ENCODE peak calls at places on chromosome 2, in five cellular contexts. Z is MM.1S, X is endothelial cell of umbilical vein, B is breast epithelium, I is fibroblast of lung. A is an unnamed sample. For H3K4me1, the result is how much of the 10 kb centered on the place peaks cover.

GRCh38 chr2:161946489-161947107 is 127.4 kb downstream of the DPP4 start:
- DNase-seq in Z (peak), X (peak), I (peak), B (no peak), A (no peak)

GRCh38 chr2:10847008-10847407 is 34.4 kb upstream of the PDIA6 start:
- DNase-seq in X (no peak), Z (no peak), B (no peak), I (no peak), A (no peak)

GRCh38 chr2:200862532-200863000 is 1.9 kb downstream of the CLK1 start:
- DNase-seq in X (peak), B (no peak), Z (peak), I (peak), A (peak)

GRCh38 chr2:168062054-168062453 is 185.3 kb downstream of the STK39 start:
- DNase-seq in X (no peak), I (no peak), B (no peak), Z (no peak), A (no peak)

GRCh38 chr2:72350852-72351251 is 203.2 kb upstream of the CYP26B1 start:
- DNase-seq in Z (no peak), X (peak), B (no peak), I (peak), A (no peak)

GRCh38 chr2:230738391-230738811 is 25.8 kb downstream of the CAB39 start:
- DNase-seq in I (peak), B (no peak), Z (no peak), X (peak), A (no peak)

GRCh38 chr2:102267774-102268173 is 43.6 kb upstream of the IL1RL1 start:
- DNase-seq in B (no peak), X (no peak), Z (no peak), I (no peak), A (no peak)

GRCh38 chr2:84924173-84925106 is 19.0 kb downstream of the TMSB10 start:
- DNase-seq in B (no peak), I (peak), X (peak), Z (peak), A (peak)

GRCh38 chr2:43450617-43451016 is 145.2 kb downstream of the THADA start:
- DNase-seq in Z (no peak), I (no peak), B (no peak), X (no peak), A (no peak)

GRCh38 chr2:86487062-86487461 is 45.9 kb downstream of the KDM3A start:
- DNase-seq in Z (no peak), X (no peak), B (no peak), I (no peak), A (no peak)

GRCh38 chr2:85998071-85998991 is 107.4 kb downstream of the POLR1A start:
- DNase-seq in I (peak), B (no peak), X (no peak), Z (peak), A (peak)

GRCh38 chr2:190267302-190267701 is 52.3 kb downstream of the HIBCH start:
- DNase-seq in B (no peak), I (peak), Z (no peak), X (peak), A (no peak)

GRCh38 chr2:196260546-196260945 is 89.2 kb upstream of the STK17B start:
- DNase-seq in I (no peak), B (no peak), X (no peak), Z (no peak), A (no peak)

GRCh38 chr2:199258291-199258690 is 199.4 kb downstream of the SATB2 start:
- DNase-seq in X (no peak), I (no peak), B (no peak), Z (no peak), A (no peak)

GRCh38 chr2:12501469-12502147 is 215.1 kb upstream of the TRIB2 start:
- DNase-seq in I (no peak), Z (peak), X (peak), B (no peak), A (peak)

GRCh38 chr2:12500899-12501298 is 215.8 kb upstream of the TRIB2 start:
- DNase-seq in X (no peak), B (no peak), Z (no peak), I (no peak), A (no peak)

GRCh38 chr2:12498703-12499102 is 218.0 kb upstream of the TRIB2 start:
- DNase-seq in X (no peak), Z (no peak), B (no peak), I (peak), A (no peak)

GRCh38 chr2:12504443-12504842 is 212.3 kb upstream of the TRIB2 start:
- DNase-seq in X (peak), I (peak), Z (peak), B (no peak), A (no peak)

DNA sequence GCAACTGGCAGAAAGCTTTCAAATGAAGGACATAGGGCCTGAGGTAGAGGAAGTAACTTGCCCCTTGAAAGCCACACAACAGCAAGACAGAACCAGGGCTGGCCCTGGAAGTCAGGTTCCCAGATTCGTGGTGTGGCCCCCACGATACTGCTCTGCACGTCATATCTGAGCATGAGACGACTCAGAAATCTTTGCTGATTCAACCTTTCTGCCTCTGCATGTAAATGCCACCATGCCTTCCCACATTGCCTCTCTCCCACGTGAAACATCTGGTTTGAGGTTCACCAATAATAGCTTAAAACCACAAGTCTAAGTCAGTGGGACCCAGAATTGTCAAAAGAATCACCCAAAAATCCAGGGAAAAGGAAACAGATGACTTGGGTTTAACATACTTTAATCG is 214.0 kb upstream of the TRIB2 start:
- DNase-seq in B (no peak), I (peak), X (no peak), Z (no peak), A (no peak)
- H3K4me1 ChIP-seq in B (under half), I (under half), X (under half), Z (under half), A (half or more)

GRCh38 chr2:128503358-128504241 is 184.9 kb upstream of the HS6ST1 start:
- DNase-seq in B (no peak), X (peak), I (no peak), Z (no peak), A (no peak)

GRCh38 chr2:128501022-128501690 is 182.5 kb upstream of the HS6ST1 start:
- DNase-seq in X (no peak), I (no peak), Z (no peak), B (no peak), A (no peak)

GRCh38 chr2:128501700-128502099 is 183.0 kb upstream of the HS6ST1 start:
- DNase-seq in I (no peak), B (no peak), Z (no peak), X (no peak), A (no peak)

GRCh38 chr2:128504242-128505149 is 185.8 kb upstream of the HS6ST1 start:
- DNase-seq in I (no peak), Z (peak), B (no peak), X (no peak), A (no peak)

GRCh38 chr2:128502638-128503246 is 184.1 kb upstream of the HS6ST1 start:
- DNase-seq in B (no peak), I (no peak), Z (no peak), X (no peak), A (no peak)
- TF ChIP-seq CTCF in B (no peak), I (no peak), Z (no peak), X (no peak), A (no peak)

GRCh38 chr2:172893654-172894053 is 158.0 kb downstream of the RAPGEF4 start:
- DNase-seq in Z (no peak), B (no peak), X (no peak), I (no peak), A (no peak)
- H3K4me1 ChIP-seq in Z (under half), B (under half), X (under half), I (under half), A (under half)

GRCh38 chr2:170966648-170967396 is 37.8 kb downstream of the GORASP2 start:
- DNase-seq in I (no peak), X (no peak), Z (no peak), B (no peak), A (no peak)
- TF ChIP-seq CTCF in I (no peak), X (no peak), Z (peak), B (no peak), A (no peak)

A was measured in CD8-positive, alpha-beta T cell.